ENCODE peak calls at places on chromosome 1, in four cellular contexts. G is pancreas, H is BE2C, U is cardiac fibroblast. T is an unnamed sample.

GRCh38 chr1:46370214-46370633 is 23.9 kb upstream of the FAAH start:
- DNase-seq in G (no peak), H (no peak), U (peak; percentile 4), T (no peak)

GRCh38 chr1:214010717-214011116 is 22.9 kb downstream of the PROX1 start:
- DNase-seq in G (no peak), H (peak; percentile 83), U (no peak), T (no peak)

GRCh38 chr1:10679521-10680220 is 116.8 kb downstream of the CASZ1 start:
- DNase-seq in G (no peak), H (peak; percentile 66), U (peak; percentile 63), T (peak; percentile 46)

GRCh38 chr1:9040659-9041030 is 14.4 kb upstream of the SLC2A7 start:
- DNase-seq in G (no peak), H (no peak), U (no peak), T (no peak)

GRCh38 chr1:167128261-167129227 is 34.7 kb downstream of the STYXL2 start:
- DNase-seq in G (no peak), H (no peak), U (no peak), T (no peak)

GRCh38 chr1:24873148-24873547 is 56.9 kb downstream of the RUNX3 start:
- DNase-seq in G (no peak), H (no peak), U (no peak), T (no peak)

GRCh38 chr1:212286437-212287131 is 1.4 kb downstream of the PPP2R5A start:
- DNase-seq in G (no peak), H (no peak), U (peak; percentile 17), T (peak; percentile 41)

GRCh38 chr1:155105604-155106011 is 22.1 kb upstream of the EFNA1 start:
- DNase-seq in G (no peak), H (no peak), U (peak; percentile 88), T (no peak)

GRCh38 chr1:36586146-36586545 is 103.4 kb upstream of the CSF3R start:
- DNase-seq in G (no peak), H (no peak), U (no peak), T (no peak)

GRCh38 chr1:32684167-32684811 is 18.3 kb downstream of the SYNC start:
- DNase-seq in G (no peak), H (no peak), U (peak; percentile 89), T (peak; percentile 87)

GRCh38 chr1:227939791-227940771 is 7.7 kb downstream of the WNT9A start:
- DNase-seq in G (peak; percentile 66), H (no peak), U (no peak), T (no peak)

GRCh38 chr1:227942716-227943261 is 4.9 kb downstream of the WNT9A start:
- DNase-seq in G (no peak), H (no peak), U (no peak), T (no peak)

GRCh38 chr1:227940791-227941241 is 6.9 kb downstream of the WNT9A start:
- DNase-seq in G (peak; percentile 71), H (no peak), U (no peak), T (no peak)

GRCh38 chr1:227942021-227942715 is 5.6 kb downstream of the WNT9A start:
- DNase-seq in G (no peak), H (peak; percentile 32), U (no peak), T (no peak)

DNA sequence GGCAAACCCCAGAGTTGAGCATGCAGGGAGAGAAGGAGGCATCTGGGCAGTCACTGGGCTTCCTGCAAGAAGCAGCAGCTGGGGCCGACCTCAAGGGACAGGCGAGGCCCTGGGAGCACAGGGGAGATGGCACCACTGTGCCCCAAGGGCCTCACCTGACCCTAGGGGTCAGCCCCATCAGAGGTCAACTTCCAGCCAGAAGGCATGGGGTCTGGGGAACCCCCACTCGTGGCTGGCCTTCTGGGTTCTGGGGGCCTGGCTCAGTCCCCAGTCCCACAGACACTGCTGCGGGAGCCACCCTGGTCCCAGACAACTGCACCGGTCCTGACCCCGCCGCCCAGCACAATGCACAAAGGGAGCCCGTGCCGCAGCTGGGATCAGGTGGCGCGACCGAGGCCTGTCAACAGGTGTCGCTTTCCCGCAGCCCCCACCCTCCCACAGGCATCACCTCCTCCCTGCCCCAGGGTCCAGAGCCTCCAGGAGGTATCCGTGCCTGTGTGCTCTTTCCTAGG is 6.2 kb downstream of the WNT9A start:
- DNase-seq in G (peak; percentile 73), H (no peak), U (no peak), T (no peak)
- H3K4me3 ChIP-seq in G (no peak overlapping the region), H (no peak overlapping the region), U (no peak overlapping the region), T (no peak overlapping the region)

GRCh38 chr1:170670751-170671628 is 7.1 kb downstream of the PRRX1 start:
- DNase-seq in G (peak; percentile 38), H (peak; percentile 60), U (peak; percentile 68), T (no peak)
- TF ChIP-seq CTCF in G (peak; percentile 20), H (peak; percentile 71), U (peak; percentile 81), T (peak; percentile 37)

GRCh38 chr1:241627453-241628329 is 12.5 kb downstream of the CHML start:
- DNase-seq in G (no peak), H (peak; percentile 30), U (peak; percentile 85), T (peak; percentile 77)
- H3K4me3 ChIP-seq in G (no peak overlapping the region), H (no peak overlapping the region), U (no peak overlapping the region), T (no peak overlapping the region)

DNA sequence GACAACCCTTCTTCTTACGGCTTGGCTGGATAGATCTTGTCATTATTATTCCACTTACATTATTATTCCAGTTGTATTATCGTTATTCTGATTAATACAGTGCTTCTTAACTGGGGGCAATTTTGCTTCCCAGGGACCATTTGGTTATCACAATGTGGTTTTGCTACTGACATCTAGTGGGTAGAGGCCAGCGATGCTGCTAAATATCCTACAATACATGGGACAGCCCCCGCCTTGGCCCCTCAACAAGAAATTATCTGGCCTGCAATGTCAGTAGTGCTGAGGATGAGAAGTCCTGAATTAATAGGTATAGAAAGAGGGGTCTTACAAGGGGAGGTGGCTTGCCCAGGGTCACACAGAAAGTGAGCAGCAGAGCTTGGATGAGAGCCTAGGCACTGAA is 105.6 kb downstream of the PTPRU start:
- DNase-seq in G (no peak), H (no peak), U (peak; percentile 8), T (no peak)
- TF ChIP-seq CTCF in G (no peak), H (peak; percentile 23), U (no peak), T (peak; percentile 16)